ENCODE peak calls at places on chromosomes 3 and 15, in nine cellular contexts. One of them, this sample, is unnamed.
A peak's percentile ranks its signal among the peaks of the same experiment; 100 is the strongest.

GRCh38 chr3:53802256-53802880 is 43.9 kb downstream of the CHDH start:
- DNase-seq in DMS79 treated with DMSO at 0.1 percent for 48 hours: no peak
- DNase-seq in caudate nucleus: no peak
- DNase-seq in GM20000: no peak
- DNase-seq in stimulated activated CD8-positive, alpha-beta memory T cell treated with anti-CD3 and anti-CD28 coated beads, Interleukin-7, amount 100 ng/mL, for 1 hour: no peak
- DNase-seq in activated gamma-delta T cell treated with anti-CD3 and anti-CD28 coated beads, Interleukin-2, amount 50 U/mL, for 16 hours: no peak
- DNase-seq in IMR-90: no peak
- DNase-seq in ACHN: no peak
- DNase-seq in effector CD4-positive, alpha-beta T cell: no peak
- DNase-seq in this sample: no peak

GRCh38 chr3:66432041-66432766 is 68.6 kb downstream of the LRIG1 start:
- DNase-seq in ACHN: no peak
- DNase-seq in activated gamma-delta T cell treated with anti-CD3 and anti-CD28 coated beads, Interleukin-2, amount 50 U/mL, for 16 hours: no peak
- DNase-seq in effector CD4-positive, alpha-beta T cell: no peak
- DNase-seq in stimulated activated CD8-positive, alpha-beta memory T cell treated with anti-CD3 and anti-CD28 coated beads, Interleukin-7, amount 100 ng/mL, for 1 hour: no peak
- DNase-seq in DMS79 treated with DMSO at 0.1 percent for 48 hours: no peak
- DNase-seq in IMR-90: no peak
- DNase-seq in GM20000: no peak
- DNase-seq in caudate nucleus: no peak
- DNase-seq in this sample: no peak

GRCh38 chr3:12891985-12892839 is 50.8 kb upstream of the RPL32 start:
- DNase-seq in GM20000: peak; percentile 70
- DNase-seq in caudate nucleus: no peak
- DNase-seq in IMR-90: peak; percentile 66
- DNase-seq in activated gamma-delta T cell treated with anti-CD3 and anti-CD28 coated beads, Interleukin-2, amount 50 U/mL, for 16 hours: no peak
- DNase-seq in DMS79 treated with DMSO at 0.1 percent for 48 hours: peak; percentile 57
- DNase-seq in effector CD4-positive, alpha-beta T cell: peak; percentile 33
- DNase-seq in ACHN: peak; percentile 59
- DNase-seq in stimulated activated CD8-positive, alpha-beta memory T cell treated with anti-CD3 and anti-CD28 coated beads, Interleukin-7, amount 100 ng/mL, for 1 hour: no peak
- DNase-seq in this sample: peak; percentile 67

GRCh38 chr15:75061272-75061671 is 37.9 kb downstream of the PPCDC start:
- DNase-seq in activated gamma-delta T cell treated with anti-CD3 and anti-CD28 coated beads, Interleukin-2, amount 50 U/mL, for 16 hours: no peak
- DNase-seq in IMR-90: peak; percentile 62
- DNase-seq in effector CD4-positive, alpha-beta T cell: no peak
- DNase-seq in GM20000: peak; percentile 49
- DNase-seq in caudate nucleus: no peak
- DNase-seq in DMS79 treated with DMSO at 0.1 percent for 48 hours: no peak
- DNase-seq in ACHN: no peak
- DNase-seq in stimulated activated CD8-positive, alpha-beta memory T cell treated with anti-CD3 and anti-CD28 coated beads, Interleukin-7, amount 100 ng/mL, for 1 hour: no peak
- DNase-seq in this sample: peak; percentile 61

GRCh38 chr3:28853830-28854229 is 427.0 kb upstream of the RBMS3 start:
- DNase-seq in activated gamma-delta T cell treated with anti-CD3 and anti-CD28 coated beads, Interleukin-2, amount 50 U/mL, for 16 hours: no peak
- DNase-seq in IMR-90: peak; percentile 45
- DNase-seq in effector CD4-positive, alpha-beta T cell: no peak
- DNase-seq in caudate nucleus: no peak
- DNase-seq in stimulated activated CD8-positive, alpha-beta memory T cell treated with anti-CD3 and anti-CD28 coated beads, Interleukin-7, amount 100 ng/mL, for 1 hour: no peak
- DNase-seq in DMS79 treated with DMSO at 0.1 percent for 48 hours: peak; percentile 43
- DNase-seq in ACHN: peak; percentile 10
- DNase-seq in GM20000: no peak
- DNase-seq in this sample: peak; percentile 45

GRCh38 chr15:62985768-62986167 is 56.8 kb upstream of the TPM1 start:
- DNase-seq in ACHN: no peak
- DNase-seq in caudate nucleus: no peak
- DNase-seq in effector CD4-positive, alpha-beta T cell: no peak
- DNase-seq in GM20000: no peak
- DNase-seq in IMR-90: peak; percentile 81
- DNase-seq in DMS79 treated with DMSO at 0.1 percent for 48 hours: no peak
- DNase-seq in stimulated activated CD8-positive, alpha-beta memory T cell treated with anti-CD3 and anti-CD28 coated beads, Interleukin-7, amount 100 ng/mL, for 1 hour: no peak
- DNase-seq in activated gamma-delta T cell treated with anti-CD3 and anti-CD28 coated beads, Interleukin-2, amount 50 U/mL, for 16 hours: no peak
- DNase-seq in this sample: peak; percentile 91

GRCh38 chr3:94246136-94246535 is 183.3 kb downstream of the NSUN3 start:
- DNase-seq in IMR-90: no peak
- DNase-seq in stimulated activated CD8-positive, alpha-beta memory T cell treated with anti-CD3 and anti-CD28 coated beads, Interleukin-7, amount 100 ng/mL, for 1 hour: no peak
- DNase-seq in DMS79 treated with DMSO at 0.1 percent for 48 hours: no peak
- DNase-seq in caudate nucleus: no peak
- DNase-seq in GM20000: no peak
- DNase-seq in ACHN: no peak
- DNase-seq in activated gamma-delta T cell treated with anti-CD3 and anti-CD28 coated beads, Interleukin-2, amount 50 U/mL, for 16 hours: no peak
- DNase-seq in effector CD4-positive, alpha-beta T cell: no peak
- DNase-seq in this sample: no peak

GRCh38 chr15:65431731-65432130 is 9.0 kb upstream of the IGDCC4 start:
- DNase-seq in activated gamma-delta T cell treated with anti-CD3 and anti-CD28 coated beads, Interleukin-2, amount 50 U/mL, for 16 hours: no peak
- DNase-seq in stimulated activated CD8-positive, alpha-beta memory T cell treated with anti-CD3 and anti-CD28 coated beads, Interleukin-7, amount 100 ng/mL, for 1 hour: no peak
- DNase-seq in IMR-90: no peak
- DNase-seq in effector CD4-positive, alpha-beta T cell: no peak
- DNase-seq in caudate nucleus: no peak
- DNase-seq in GM20000: no peak
- DNase-seq in ACHN: no peak
- DNase-seq in DMS79 treated with DMSO at 0.1 percent for 48 hours: no peak
- DNase-seq in this sample: no peak

GRCh38 chr3:150114873-150115570 is 144.3 kb upstream of the PFN2 start:
- DNase-seq in activated gamma-delta T cell treated with anti-CD3 and anti-CD28 coated beads, Interleukin-2, amount 50 U/mL, for 16 hours: no peak
- DNase-seq in ACHN: no peak
- DNase-seq in caudate nucleus: no peak
- DNase-seq in stimulated activated CD8-positive, alpha-beta memory T cell treated with anti-CD3 and anti-CD28 coated beads, Interleukin-7, amount 100 ng/mL, for 1 hour: no peak
- DNase-seq in DMS79 treated with DMSO at 0.1 percent for 48 hours: no peak
- DNase-seq in effector CD4-positive, alpha-beta T cell: no peak
- DNase-seq in GM20000: peak; percentile 50
- DNase-seq in IMR-90: peak; percentile 79
- DNase-seq in this sample: peak; percentile 41

GRCh38 chr3:12194669-12195161 is 36.0 kb upstream of the TIMP4 start:
- DNase-seq in IMR-90: peak; percentile 35
- DNase-seq in GM20000: peak; percentile 63
- DNase-seq in effector CD4-positive, alpha-beta T cell: no peak
- DNase-seq in stimulated activated CD8-positive, alpha-beta memory T cell treated with anti-CD3 and anti-CD28 coated beads, Interleukin-7, amount 100 ng/mL, for 1 hour: no peak
- DNase-seq in caudate nucleus: no peak
- DNase-seq in ACHN: peak; percentile 85
- DNase-seq in activated gamma-delta T cell treated with anti-CD3 and anti-CD28 coated beads, Interleukin-2, amount 50 U/mL, for 16 hours: no peak
- DNase-seq in DMS79 treated with DMSO at 0.1 percent for 48 hours: no peak
- DNase-seq in this sample: no peak

GRCh38 chr3:171786997-171787396 is 23.3 kb downstream of the PLD1 start:
- DNase-seq in ACHN: no peak
- DNase-seq in DMS79 treated with DMSO at 0.1 percent for 48 hours: no peak
- DNase-seq in effector CD4-positive, alpha-beta T cell: no peak
- DNase-seq in IMR-90: no peak
- DNase-seq in activated gamma-delta T cell treated with anti-CD3 and anti-CD28 coated beads, Interleukin-2, amount 50 U/mL, for 16 hours: no peak
- DNase-seq in GM20000: no peak
- DNase-seq in stimulated activated CD8-positive, alpha-beta memory T cell treated with anti-CD3 and anti-CD28 coated beads, Interleukin-7, amount 100 ng/mL, for 1 hour: no peak
- DNase-seq in caudate nucleus: no peak
- DNase-seq in this sample: no peak

GRCh38 chr3:53219897-53220483 is 35.8 kb downstream of the TKT start:
- DNase-seq in stimulated activated CD8-positive, alpha-beta memory T cell treated with anti-CD3 and anti-CD28 coated beads, Interleukin-7, amount 100 ng/mL, for 1 hour: peak; percentile 51
- DNase-seq in ACHN: peak; percentile 79
- DNase-seq in IMR-90: peak; percentile 72
- DNase-seq in GM20000: peak; percentile 82
- DNase-seq in caudate nucleus: peak; percentile 24
- DNase-seq in activated gamma-delta T cell treated with anti-CD3 and anti-CD28 coated beads, Interleukin-2, amount 50 U/mL, for 16 hours: peak; percentile 63
- DNase-seq in DMS79 treated with DMSO at 0.1 percent for 48 hours: no peak
- DNase-seq in effector CD4-positive, alpha-beta T cell: peak; percentile 65
- DNase-seq in this sample: peak; percentile 60

GRCh38 chr3:106862067-106862466 is 515.2 kb upstream of the CCDC54 start:
- DNase-seq in DMS79 treated with DMSO at 0.1 percent for 48 hours: no peak
- DNase-seq in effector CD4-positive, alpha-beta T cell: no peak
- DNase-seq in caudate nucleus: no peak
- DNase-seq in stimulated activated CD8-positive, alpha-beta memory T cell treated with anti-CD3 and anti-CD28 coated beads, Interleukin-7, amount 100 ng/mL, for 1 hour: no peak
- DNase-seq in ACHN: no peak
- DNase-seq in activated gamma-delta T cell treated with anti-CD3 and anti-CD28 coated beads, Interleukin-2, amount 50 U/mL, for 16 hours: no peak
- DNase-seq in GM20000: no peak
- DNase-seq in IMR-90: peak; percentile 70
- DNase-seq in this sample: peak; percentile 59

GRCh38 chr15:66936864-66937245 is 128.5 kb upstream of the SMAD3 start:
- DNase-seq in effector CD4-positive, alpha-beta T cell: no peak
- DNase-seq in GM20000: no peak
- DNase-seq in stimulated activated CD8-positive, alpha-beta memory T cell treated with anti-CD3 and anti-CD28 coated beads, Interleukin-7, amount 100 ng/mL, for 1 hour: no peak
- DNase-seq in ACHN: no peak
- DNase-seq in activated gamma-delta T cell treated with anti-CD3 and anti-CD28 coated beads, Interleukin-2, amount 50 U/mL, for 16 hours: no peak
- DNase-seq in caudate nucleus: no peak
- DNase-seq in IMR-90: no peak
- DNase-seq in DMS79 treated with DMSO at 0.1 percent for 48 hours: no peak
- DNase-seq in this sample: no peak